ENCODE peak calls at places on chromosomes 3 and 15, in ten cellular contexts. I is MM.1S, B is SW480, L is B cell, Y is COR-L47, Z is SJSA1, W is hypothalamus, R is amygdala, J is amniotic stem cell, M is T-helper 1 cell. H is an unnamed sample.

GRCh38 chr3:32469151-32469874 is 33.3 kb downstream of the CMTM6 start:
- DNase-seq in I (no peak), B (peak; percentile 33), L (no peak), Y (no peak), Z (no peak), W (no peak), R (no peak), J (no peak), M (no peak), H (no peak)

GRCh38 chr3:46409735-46410489 is 2.9 kb downstream of the CCRL2 start:
- DNase-seq in I (no peak), B (no peak), L (no peak), Y (no peak), Z (no peak), W (no peak), R (no peak), J (no peak), M (no peak), H (no peak)

GRCh38 chr3:143207338-143207961 is 87.9 kb downstream of the CHST2 start:
- DNase-seq in I (peak; percentile 84), B (peak; percentile 11), L (peak; percentile 54), Y (no peak), Z (peak; percentile 47), W (no peak), R (no peak), J (peak; percentile 22), M (no peak), H (no peak)

GRCh38 chr3:129039271-129040038 is 21.1 kb upstream of the GP9 start:
- DNase-seq in I (no peak), B (no peak), L (no peak), Y (peak; percentile 98), Z (peak; percentile 40), W (no peak), R (no peak), J (no peak), M (no peak), H (no peak)

GRCh38 chr3:33915796-33916589 is 117.6 kb downstream of the PDCD6IP start:
- DNase-seq in I (no peak), B (peak; percentile 11), L (no peak), Y (no peak), Z (no peak), W (no peak), R (no peak), J (no peak), M (no peak), H (no peak)

GRCh38 chr3:24704496-24704895 is 209.8 kb upstream of the THRB start:
- DNase-seq in I (no peak), B (no peak), L (no peak), Y (peak; percentile 11), Z (no peak), W (no peak), R (no peak), J (no peak), M (no peak), H (no peak)

GRCh38 chr3:151460240-151460639 is 621 bp downstream of the IGSF10 start:
- DNase-seq in I (no peak), B (peak; percentile 16), L (no peak), Y (no peak), Z (no peak), W (no peak), R (no peak), J (no peak), M (no peak), H (no peak)

GRCh38 chr15:72784233-72784876 is 797 bp upstream of the ADPGK start:
- DNase-seq in I (peak; percentile 83), B (peak; percentile 82), L (peak; percentile 44), Y (peak; percentile 86), Z (peak; percentile 70), W (peak; percentile 64), R (no peak), J (peak; percentile 65), M (no peak), H (no peak)

GRCh38 chr3:44223274-44223673 is 18.4 kb upstream of the TOPAZ1 start:
- DNase-seq in I (no peak), B (no peak), L (no peak), Y (no peak), Z (no peak), W (no peak), R (no peak), J (no peak), M (no peak), H (no peak)

GRCh38 chr3:184693011-184693975 is 18.6 kb downstream of the MAGEF1 start:
- DNase-seq in I (no peak), B (no peak), L (peak; percentile 26), Y (no peak), Z (no peak), W (no peak), R (no peak), J (no peak), M (no peak), H (no peak)

GRCh38 chr15:88448991-88449461 is 18.2 kb downstream of the MRPL46 start:
- DNase-seq in I (no peak), B (no peak), L (no peak), Y (no peak), Z (no peak), W (no peak), R (no peak), J (no peak), M (no peak), H (no peak)

GRCh38 chr3:195757371-195757770 is 36.6 kb downstream of the MUC20 start:
- DNase-seq in I (no peak), B (no peak), L (no peak), Y (no peak), Z (no peak), W (no peak), R (no peak), J (no peak), M (no peak), H (no peak)

GRCh38 chr3:20451170-20451569 is 265.2 kb upstream of the SGO1 start:
- DNase-seq in I (no peak), B (no peak), L (no peak), Y (no peak), Z (no peak), W (no peak), R (no peak), J (no peak), M (no peak), H (no peak)

H was measured in effector CD8-positive, alpha-beta T cell.